ENCODE peak calls at places on chromosomes 11 and 22, in five cellular contexts. E, H, G, M and D are unnamed samples. For H3K4me1 and H3K9me3, the result is how much of the 10 kb centered on the place peaks cover.

GRCh38 chr11:1139441-1140066 is 18.2 kb upstream of the MUC5AC start:
- DNase-seq in E (peak), H (no peak), G (no peak), M (no peak), D (no peak)

GRCh38 chr22:21734540-21735197 is 925 bp downstream of the YPEL1 start:
- DNase-seq in E (no peak), H (no peak), G (peak), M (no peak), D (peak)

GRCh38 chr11:1531961-1532586 is 40.0 kb downstream of the DUSP8 start:
- DNase-seq in E (no peak), H (no peak), G (no peak), M (peak), D (no peak)

GRCh38 chr22:47371263-47372090 is 609.0 kb downstream of the TBC1D22A start:
- DNase-seq in E (peak), H (no peak), G (no peak), M (peak), D (no peak)

GRCh38 chr22:17672417-17672991 is 33.9 kb downstream of the BCL2L13 start:
- DNase-seq in E (no peak), H (no peak), G (peak), M (no peak), D (no peak)

GRCh38 chr22:36292823-36293530 is 40.0 kb downstream of the APOL1 start:
- DNase-seq in E (no peak), H (no peak), G (no peak), M (peak), D (no peak)

GRCh38 chr11:123301696-123302400 is 106.8 kb upstream of the CLMP start:
- DNase-seq in E (peak), H (peak), G (peak), M (peak), D (peak)

GRCh38 chr22:40180403-40180802 is 2.7 kb downstream of the TNRC6B start:
- DNase-seq in E (no peak), H (no peak), G (no peak), M (no peak), D (no peak)

GRCh38 chr22:26884921-26885320 is 227.5 kb downstream of the MIAT start:
- DNase-seq in E (no peak), H (no peak), G (no peak), M (no peak), D (no peak)

GRCh38 chr11:36361901-36362391 is 65.9 kb downstream of the PRR5L start:
- DNase-seq in E (no peak), H (no peak), G (peak), M (no peak), D (no peak)

GRCh38 chr11:85884581-85885021 is 29.4 kb downstream of the CCDC83 start:
- DNase-seq in E (no peak), H (no peak), G (no peak), M (no peak), D (no peak)

GRCh38 chr11:116614306-116615210 is 158.2 kb downstream of the BUD13 start:
- DNase-seq in E (no peak), H (no peak), G (no peak), M (peak), D (no peak)

GRCh38 chr11:117614695-117615094 is 182.3 kb downstream of the DSCAML1 start:
- DNase-seq in E (no peak), H (no peak), G (peak), M (peak), D (no peak)

GRCh38 chr11:326842-327580 is 6.4 kb upstream of the IFITM3 start:
- DNase-seq in E (peak), H (peak), G (no peak), M (peak), D (peak)

GRCh38 chr22:44979154-44979553 is 30.7 kb downstream of the PHF21B start:
- DNase-seq in E (no peak), H (no peak), G (no peak), M (no peak), D (no peak)

GRCh38 chr11:111982019-111982464 is 43.2 kb upstream of the DLAT start:
- DNase-seq in E (peak), H (peak), G (peak), M (no peak), D (peak)

GRCh38 chr11:117421471-117421870 is 93.8 kb downstream of the CEP164 start:
- DNase-seq in E (no peak), H (no peak), G (no peak), M (peak), D (no peak)

GRCh38 chr11:109862808-109863207 is 230.4 kb upstream of the ZC3H12C start:
- DNase-seq in E (no peak), H (no peak), G (no peak), M (no peak), D (no peak)

GRCh38 chr11:78809931-78810481 is 235.3 kb upstream of the NARS2 start:
- DNase-seq in E (no peak), H (no peak), G (no peak), M (no peak), D (no peak)

GRCh38 chr11:13984616-13985474 is 22.3 kb downstream of the SPON1 start:
- DNase-seq in E (no peak), H (no peak), G (no peak), M (no peak), D (no peak)

GRCh38 chr11:58629857-58630256 is 7.4 kb downstream of the CNTF start:
- DNase-seq in E (peak), H (peak), G (peak), M (no peak), D (no peak)

GRCh38 chr11:60280412-60280811 is at the start of gene MS4A4A:
- DNase-seq in E (peak), H (no peak), G (no peak), M (no peak), D (no peak)

GRCh38 chr11:60934790-60935605 is 10.7 kb downstream of the TMEM132A start:
- DNase-seq in E (no peak), H (no peak), G (no peak), M (no peak), D (no peak)

GRCh38 chr11:79375818-79376550 is 64.8 kb downstream of the TENM4 start:
- DNase-seq in E (no peak), H (no peak), G (peak), M (no peak), D (no peak)

GRCh38 chr11:38014405-38014804 is 1416.4 kb upstream of the RAG2 start:
- DNase-seq in E (no peak), H (no peak), G (no peak), M (no peak), D (no peak)

GRCh38 chr11:86625544-86625943 is 46.9 kb downstream of the ME3 start:
- DNase-seq in E (no peak), H (no peak), G (no peak), M (no peak), D (no peak)

GRCh38 chr11:94144233-94144632 is 15.6 kb downstream of the PANX1 start:
- DNase-seq in E (no peak), H (no peak), G (no peak), M (no peak), D (no peak)

GRCh38 chr11:62883677-62884076 is 3.0 kb downstream of the SLC3A2 start:
- DNase-seq in E (no peak), H (no peak), G (no peak), M (no peak), D (peak)
- H3K4me1 ChIP-seq in E (under half), H (half or more), G (under half), M (half or more), D (under half)

DNA sequence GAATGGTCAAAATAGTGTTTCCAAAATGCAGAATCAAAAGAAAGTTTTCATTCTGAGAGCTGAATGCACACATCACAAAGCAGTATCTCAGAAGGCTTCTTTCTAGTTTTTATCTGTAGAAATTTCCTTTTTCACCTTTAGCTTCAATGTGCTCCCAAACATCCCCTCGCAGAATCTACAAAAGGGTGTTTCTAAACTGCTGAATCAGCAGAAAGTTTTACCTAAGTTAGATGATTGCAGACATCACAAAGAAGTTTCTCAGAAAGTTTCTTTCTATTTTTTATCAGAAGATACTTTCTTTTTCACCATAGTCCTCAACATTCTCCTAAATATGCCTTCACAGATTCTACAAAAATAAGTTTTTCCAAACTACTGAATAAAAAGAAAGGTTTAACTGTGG is 239.8 kb downstream of the OR4A5 start:
- DNase-seq in E (no peak), H (no peak), G (no peak), M (no peak), D (no peak)
- H3K9me3 ChIP-seq in E (under half), H (under half), G (under half), M (under half), D (under half)

DNA sequence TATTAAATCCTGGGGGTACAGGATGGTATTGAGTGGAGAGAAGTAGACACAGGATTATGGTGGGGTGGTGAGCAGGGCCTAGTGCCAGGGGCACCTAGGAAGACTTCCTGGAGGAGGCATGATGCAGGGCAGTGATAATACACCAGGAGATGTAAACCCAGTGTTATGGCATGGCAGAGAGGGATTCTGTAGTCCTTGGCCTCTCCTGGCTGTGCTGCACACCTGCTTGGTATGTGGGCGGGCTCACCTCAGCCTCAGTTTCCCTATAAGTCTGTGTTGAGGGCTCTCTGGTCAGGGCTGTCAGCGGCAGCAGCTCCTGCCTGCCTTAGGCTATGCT is 2.2 kb downstream of the PDXP start:
- DNase-seq in E (no peak), H (no peak), G (no peak), M (no peak), D (no peak)
- H3K4me3 ChIP-seq in E (no peak), H (no peak), G (peak), M (no peak), D (no peak)

GRCh38 chr22:50224071-50224470 is 20.8 kb downstream of the TUBGCP6 start:
- DNase-seq in E (no peak), H (no peak), G (no peak), M (no peak), D (no peak)

GRCh38 chr22:50222508-50222907 is 21.7 kb downstream of the SELENOO start:
- DNase-seq in E (no peak), H (no peak), G (no peak), M (peak), D (no peak)

GRCh38 chr22:50219800-50220602 is 19.2 kb downstream of the SELENOO start:
- DNase-seq in E (no peak), H (no peak), G (no peak), M (no peak), D (no peak)

GRCh38 chr22:50220603-50221409 is 20.0 kb downstream of the SELENOO start:
- DNase-seq in E (no peak), H (no peak), G (no peak), M (peak), D (no peak)

GRCh38 chr22:50221410-50222300 is 20.8 kb downstream of the SELENOO start:
- DNase-seq in E (no peak), H (no peak), G (no peak), M (peak), D (no peak)
- H3K4me1 ChIP-seq in E (under half), H (under half), G (under half), M (under half), D (under half)

DNA sequence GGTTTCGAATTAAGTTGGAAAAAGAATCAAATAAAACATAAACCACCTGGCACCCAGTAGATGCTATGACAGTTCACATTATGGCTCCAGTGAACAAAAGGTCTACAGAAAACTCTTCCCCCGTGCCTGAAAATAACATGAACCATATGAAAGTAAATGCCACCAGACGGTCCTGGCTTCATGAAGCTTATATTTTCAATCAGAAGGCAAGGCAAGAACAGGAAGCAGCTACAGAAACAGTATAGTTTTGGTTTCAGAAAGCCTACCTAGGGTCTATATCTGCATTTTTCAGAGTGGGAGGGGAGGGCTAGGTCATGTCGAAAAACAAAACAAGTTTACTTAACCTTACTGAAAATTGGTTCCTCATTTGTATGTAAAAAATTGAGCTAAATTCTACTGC is 9.8 kb downstream of the RAB30 start:
- DNase-seq in E (no peak), H (no peak), G (no peak), M (no peak), D (no peak)
- H3K9me3 ChIP-seq in E (under half), H (under half), G (under half), M (under half), D (under half)

DNA sequence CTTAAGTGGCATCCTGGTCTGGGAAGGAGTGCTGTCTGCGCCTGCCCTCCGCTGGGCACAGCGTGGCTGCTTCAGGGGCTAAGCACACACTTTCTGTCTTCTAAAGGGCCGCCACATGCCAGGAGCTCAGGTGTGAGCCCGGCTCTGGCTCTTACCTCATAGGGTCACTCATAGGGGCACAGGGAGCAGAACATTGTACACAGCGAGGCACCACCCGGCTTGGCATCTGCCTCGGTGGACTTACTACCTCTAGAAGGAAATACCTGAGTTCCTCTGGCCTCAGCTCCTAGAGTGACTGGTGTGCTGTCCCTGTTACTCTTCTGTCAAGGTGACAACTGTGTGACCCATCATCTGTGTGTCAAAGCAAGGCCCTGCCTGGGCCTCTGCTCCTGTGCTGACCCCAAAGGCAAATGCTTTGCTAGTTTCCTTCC is 13.4 kb downstream of the NEAT1 start:
- DNase-seq in E (peak), H (no peak), G (no peak), M (peak), D (no peak)
- H3K4me3 ChIP-seq in E (no peak), H (no peak), G (no peak), M (no peak), D (no peak)

DNA sequence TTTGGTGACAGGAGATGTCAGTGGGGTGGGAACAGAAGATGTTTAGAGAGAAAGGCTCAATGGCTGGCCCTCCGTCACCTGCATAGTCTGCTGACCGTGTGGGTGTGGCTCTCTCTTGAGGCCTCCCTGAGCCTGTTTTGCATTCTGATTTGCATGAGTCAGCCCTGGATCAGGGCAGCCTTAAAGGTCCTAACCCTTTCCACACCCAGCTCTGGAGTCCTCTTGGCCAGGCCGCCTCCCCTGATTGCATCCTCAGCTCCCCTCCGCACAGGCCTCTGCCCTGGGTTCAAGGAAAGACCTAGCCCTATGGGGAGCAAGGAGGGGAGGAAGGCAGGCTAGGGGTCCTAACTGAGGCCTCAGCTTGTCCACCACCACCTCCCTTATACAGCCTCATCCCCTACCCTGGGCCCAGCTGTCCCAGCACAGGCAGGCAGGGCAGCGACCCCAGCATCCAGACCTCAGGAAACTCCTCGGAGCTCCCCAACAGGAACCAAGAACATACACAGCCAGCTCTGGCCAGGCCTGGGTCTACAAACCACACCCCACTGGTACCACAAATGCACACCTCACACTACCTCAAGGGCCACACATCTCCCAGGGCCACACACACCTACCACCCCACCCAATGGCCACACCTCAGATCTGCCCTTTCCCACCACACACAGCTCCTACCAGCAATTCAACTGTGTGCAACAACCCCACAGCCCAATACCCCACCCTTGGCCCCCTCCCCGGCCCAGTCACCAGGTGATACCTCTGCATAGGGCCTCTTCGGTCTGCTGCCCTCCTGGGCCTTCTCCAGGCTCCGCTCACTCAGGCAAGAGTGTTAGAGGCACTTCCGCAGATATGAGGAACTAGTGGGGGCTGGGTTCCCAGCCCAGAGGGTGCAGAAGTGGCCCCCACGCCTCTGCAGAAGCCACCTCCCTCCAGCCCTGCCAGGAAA is 13.7 kb downstream of the ARAP1 start:
- DNase-seq in E (peak), H (no peak), G (no peak), M (peak), D (no peak)
- H3K4me1 ChIP-seq in E (half or more), H (half or more), G (under half), M (half or more), D (half or more)

GRCh38 chr22:22814666-22815396 is 72.8 kb upstream of the IGLL5 start:
- DNase-seq in E (no peak), H (no peak), G (no peak), M (no peak), D (no peak)

GRCh38 chr22:22817468-22818201 is 70.0 kb upstream of the IGLL5 start:
- DNase-seq in E (no peak), H (no peak), G (no peak), M (no peak), D (no peak)

GRCh38 chr22:22816766-22817410 is 70.7 kb upstream of the IGLL5 start:
- DNase-seq in E (no peak), H (no peak), G (no peak), M (no peak), D (no peak)

GRCh38 chr22:22816171-22816514 is 71.5 kb upstream of the IGLL5 start:
- DNase-seq in E (no peak), H (no peak), G (no peak), M (no peak), D (no peak)

GRCh38 chr22:22815397-22816170 is 72.0 kb upstream of the IGLL5 start:
- DNase-seq in E (no peak), H (no peak), G (no peak), M (no peak), D (no peak)
- H3K9me3 ChIP-seq in E (under half), H (under half), G (under half), M (under half), D (under half)